ENCODE peak calls at places on chromosomes 4 and X, in four cellular contexts. P is K562, F is GM12891, H is SK-N-SH. L is an unnamed sample.

GRCh38 chr4:83356899-83357661 is 22.4 kb upstream of the HPSE start:
- DNase-seq in P (no peak), F (no peak), H (no peak), L (no peak)

GRCh38 chr4:77007358-77008230 is 58.0 kb downstream of the SEPTIN11 start:
- DNase-seq in P (no peak), F (no peak), H (no peak), L (no peak)

GRCh38 chrX:23792861-23793553 is 10.0 kb downstream of the SAT1 start:
- DNase-seq in F (no peak), P (no peak), H (no peak), L (no peak)

GRCh38 chrX:41695464-41695863 is 6.7 kb downstream of the GPR34 start:
- DNase-seq in P (no peak), F (no peak), H (no peak), L (no peak)

GRCh38 chrX:136692271-136692670 is 44.3 kb downstream of the CD40LG start:
- DNase-seq in P (no peak), H (no peak), F (no peak), L (no peak)

GRCh38 chr4:154184238-154184637 is 307.4 kb downstream of the DCHS2 start:
- DNase-seq in H (no peak), P (no peak), F (no peak), L (no peak)

GRCh38 chr4:77001907-77002306 is 52.4 kb downstream of the SEPTIN11 start:
- DNase-seq in H (no peak), F (no peak), P (no peak), L (no peak)

GRCh38 chrX:115694028-115694427 is 133.1 kb downstream of the PLS3 start:
- DNase-seq in H (no peak), F (no peak), P (no peak), L (no peak)

GRCh38 chr4:110510955-110511544 is 35.1 kb downstream of the ENPEP start:
- DNase-seq in F (no peak), H (peak), P (peak), L (no peak)

DNA sequence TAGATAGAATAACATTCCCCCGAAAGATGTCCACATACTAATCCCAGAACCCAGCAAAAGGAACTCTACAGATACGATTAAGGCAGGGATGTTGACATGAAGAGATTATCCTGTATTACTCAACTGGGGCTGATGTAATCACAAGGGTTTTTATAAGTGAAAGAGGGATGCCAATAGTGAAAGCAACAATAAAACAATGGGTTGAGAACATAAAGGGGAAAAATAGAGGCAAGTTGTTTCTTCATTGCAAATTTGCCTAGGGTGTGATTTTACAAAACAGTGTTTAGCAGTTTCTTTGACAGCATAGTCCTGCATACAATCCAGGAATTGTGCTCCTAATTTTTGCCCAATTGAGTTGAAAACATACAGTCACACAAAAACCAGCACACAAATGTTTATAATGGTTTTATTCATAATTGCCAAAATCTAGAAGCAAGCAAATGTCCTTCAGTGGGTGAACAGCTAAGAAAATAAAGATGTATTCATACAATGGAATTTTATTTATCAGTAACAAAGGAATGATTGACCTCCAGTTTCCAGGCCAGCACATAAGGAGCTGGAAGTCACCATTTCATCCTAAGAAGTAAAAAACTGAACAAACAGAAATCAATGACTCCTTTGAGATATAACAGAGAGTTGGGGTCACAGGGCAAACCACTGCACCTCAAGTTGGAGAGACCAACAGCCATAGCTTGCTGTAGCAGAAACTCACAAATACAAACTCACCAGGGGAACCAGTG is 107.2 kb downstream of the CENPC start:
- DNase-seq in P (no peak), F (no peak), H (no peak), L (no peak)
- TF ChIP-seq TAF1 in P (no peak), F (no peak), H (no peak), L (no peak)

DNA sequence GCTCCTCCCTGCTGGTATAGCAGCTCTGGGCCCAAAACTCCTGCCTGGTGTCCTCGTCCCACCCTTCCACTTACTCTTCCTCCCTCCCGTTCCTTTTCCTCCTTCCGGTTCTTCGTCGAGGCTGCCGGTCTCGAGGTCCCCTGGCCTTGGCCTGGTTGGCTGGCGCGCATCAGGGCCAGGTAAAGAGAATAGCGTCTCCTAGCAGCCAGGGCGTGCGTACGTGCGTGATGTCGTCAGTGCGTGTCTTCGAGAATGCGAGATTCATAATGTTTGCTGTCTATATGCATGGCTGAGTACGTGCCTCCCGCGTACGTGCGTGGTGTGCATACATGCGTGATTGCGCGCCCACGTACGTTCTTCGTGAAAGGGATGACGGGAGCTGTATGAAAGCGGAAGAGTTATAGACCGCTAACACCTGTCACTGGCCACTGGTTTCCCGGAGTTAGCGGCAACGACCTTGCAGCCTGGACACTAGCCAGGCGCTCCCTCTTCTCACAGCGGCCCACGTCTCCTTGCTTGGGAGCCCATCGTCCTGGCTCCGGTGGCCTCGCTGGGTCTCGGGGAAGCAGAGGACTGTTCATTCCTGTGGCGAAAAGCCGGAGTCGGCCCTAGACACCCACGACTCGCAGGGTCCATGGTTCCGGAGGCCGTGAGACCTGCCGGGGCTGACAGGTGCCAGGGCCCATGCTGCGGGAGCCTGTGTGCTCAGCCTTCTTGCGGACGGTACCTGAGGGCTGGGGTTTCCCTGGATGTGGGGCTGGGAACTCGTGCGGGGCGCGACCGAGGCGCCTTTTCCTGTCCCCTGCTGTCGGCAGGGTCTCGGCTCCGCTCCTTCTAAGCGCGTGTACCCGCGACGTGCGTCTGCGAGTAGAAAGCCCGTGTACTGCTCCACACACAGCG is at the start of gene EOLA1:
- DNase-seq in H (peak), F (peak), P (peak), L (peak)
- TF ChIP-seq TAF1 in H (no peak), F (no peak), P (no peak), L (no peak)

DNA sequence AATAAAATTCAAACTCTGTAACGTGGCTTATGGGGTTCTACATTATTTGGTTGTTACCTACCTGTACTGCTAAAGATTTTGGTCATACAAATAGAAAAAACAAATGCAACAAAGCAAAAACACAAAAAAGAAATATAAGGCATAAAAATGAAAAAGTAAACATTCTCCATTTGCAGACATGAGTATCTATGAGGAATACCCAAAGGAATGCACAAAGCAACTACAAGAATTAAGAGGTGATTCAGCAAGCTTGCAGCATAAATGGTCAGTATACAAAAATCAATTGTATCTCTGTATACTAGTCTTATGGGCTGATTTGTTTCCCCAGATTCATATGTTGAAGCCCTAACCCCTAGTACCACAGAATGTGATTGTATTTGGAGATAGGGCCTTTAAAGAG is 3.6 kb upstream of the PDE5A start:
- DNase-seq in F (no peak), H (no peak), P (no peak), L (no peak)
- TF ChIP-seq TAF1 in F (no peak), H (no peak), P (no peak), L (no peak)

GRCh38 chrX:10051866-10052265 is 84.7 kb downstream of the CLDN34 start:
- DNase-seq in F (no peak), P (no peak), H (no peak), L (no peak)

GRCh38 chrX:10048695-10049094 is 81.5 kb downstream of the CLDN34 start:
- DNase-seq in H (no peak), P (no peak), F (no peak), L (no peak)

GRCh38 chrX:10049246-10049645 is 82.1 kb downstream of the CLDN34 start:
- DNase-seq in P (no peak), F (no peak), H (no peak), L (no peak)

GRCh38 chrX:10048076-10048475 is 80.9 kb downstream of the CLDN34 start:
- DNase-seq in F (no peak), P (no peak), H (no peak), L (no peak)

DNA sequence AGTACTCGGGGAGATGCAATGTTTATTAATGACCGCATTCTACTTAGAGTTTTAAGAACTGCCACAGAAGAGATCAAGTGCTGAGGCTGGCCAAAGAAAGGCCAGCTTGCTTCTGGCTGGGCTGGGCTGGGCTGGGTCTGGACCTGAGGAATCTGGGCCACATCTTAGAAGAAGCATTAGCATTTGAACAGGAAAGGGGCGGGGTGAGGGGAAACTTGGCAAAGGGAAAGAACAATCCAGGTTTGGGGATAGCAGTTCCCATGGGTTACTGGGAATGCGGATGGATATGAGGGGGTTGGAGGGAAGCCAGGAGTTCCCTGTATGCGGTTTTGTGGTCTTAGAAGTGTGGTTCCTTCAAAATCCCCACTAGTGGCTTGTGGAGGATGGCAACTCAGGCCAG is 83.3 kb downstream of the CLDN34 start:
- DNase-seq in H (no peak), F (no peak), P (no peak), L (no peak)
- TF ChIP-seq TAF1 in H (no peak), F (no peak), P (no peak), L (no peak)